ENCODE peak calls at places on chromosomes 3 and 15, in seven cellular contexts. Z is astrocyte of the spinal cord, M is putamen, B is fibroblast of villous mesenchyme, W is activated T-cell treated with anti-CD3 and anti-CD28 coated beads for 1 hour, S is GM04504, R is HCEC 1CT. U is an unnamed sample.

GRCh38 chr3:73484656-73485248 is 140.0 kb downstream of the PDZRN3 start:
- DNase-seq in Z (peak), M (no peak), B (no peak), W (no peak), S (no peak), R (no peak), U (no peak)

GRCh38 chr15:40029979-40030893 is 8.7 kb downstream of the SRP14 start:
- DNase-seq in Z (no peak), M (no peak), B (peak), W (no peak), S (no peak), R (peak), U (no peak)

GRCh38 chr15:47872208-47872607 is 154.9 kb downstream of the SEMA6D start:
- DNase-seq in Z (no peak), M (no peak), B (no peak), W (no peak), S (no peak), R (peak), U (no peak)

GRCh38 chr15:78808550-78808949 is 2.7 kb downstream of the ADAMTS7 start:
- DNase-seq in Z (peak), M (no peak), B (peak), W (no peak), S (no peak), R (peak), U (no peak)

GRCh38 chr3:133930341-133930933 is 34.8 kb upstream of the RAB6B start:
- DNase-seq in Z (peak), M (peak), B (peak), W (no peak), S (no peak), R (peak), U (no peak)

GRCh38 chr3:185152433-185153169 is at the start of gene C3orf70:
- DNase-seq in Z (peak), M (peak), B (peak), W (no peak), S (peak), R (no peak), U (no peak)

GRCh38 chr3:126287536-126288181 is 69.5 kb downstream of the KLF15 start:
- DNase-seq in Z (peak), M (peak), B (peak), W (no peak), S (no peak), R (no peak), U (no peak)

GRCh38 chr3:149352556-149352955 is 19.1 kb upstream of the TM4SF18 start:
- DNase-seq in Z (peak), M (no peak), B (peak), W (no peak), S (no peak), R (peak), U (no peak)

GRCh38 chr3:115470254-115470653 is 153.1 kb upstream of the GAP43 start:
- DNase-seq in Z (no peak), M (no peak), B (no peak), W (no peak), S (no peak), R (no peak), U (no peak)

GRCh38 chr15:61038387-61038786 is 190.7 kb downstream of the RORA start:
- DNase-seq in Z (peak), M (no peak), B (no peak), W (no peak), S (no peak), R (no peak), U (no peak)

GRCh38 chr3:194598771-194599557 is 34.3 kb downstream of the TMEM44 start:
- DNase-seq in Z (peak), M (no peak), B (peak), W (no peak), S (peak), R (no peak), U (no peak)

GRCh38 chr3:188529228-188529627 is 375.3 kb downstream of the LPP start:
- DNase-seq in Z (no peak), M (no peak), B (peak), W (no peak), S (no peak), R (peak), U (no peak)

GRCh38 chr15:77497108-77497737 is 76.5 kb downstream of the HMG20A start:
- DNase-seq in Z (peak), M (peak), B (no peak), W (no peak), S (peak), R (no peak), U (no peak)

GRCh38 chr3:47890037-47890831 is 87.3 kb downstream of the DHX30 start:
- DNase-seq in Z (no peak), M (no peak), B (peak), W (no peak), S (no peak), R (no peak), U (no peak)

U was measured in skeletal muscle cell.